ENCODE peak calls at places on chromosomes 12 and 14, in seven cellular contexts. H is Right ventricle myocardium inferior, Q is COR-L47, C is stromal cell of bone marrow, O is PC-3, K is body of pancreas, X is naive B cell. T is an unnamed sample.
A peak's percentile ranks its signal among the peaks of the same experiment; 100 is the strongest.

GRCh38 chr14:68947802-68948201 is 31.3 kb downstream of the ACTN1 start:
- DNase-seq in H (peak; percentile 86), Q (no peak), C (peak; percentile 41), O (no peak), K (peak; percentile 65), X (no peak), T (no peak)

GRCh38 chr14:65211341-65211987 is 109.1 kb upstream of the MAX start:
- DNase-seq in H (no peak), Q (no peak), C (peak; percentile 60), O (peak; percentile 85), K (no peak), X (no peak), T (no peak)

GRCh38 chr12:25852792-25853191 is 105.7 kb upstream of the RASSF8 start:
- DNase-seq in H (no peak), Q (no peak), C (no peak), O (peak; percentile 95), K (no peak), X (no peak), T (no peak)

GRCh38 chr12:19074700-19075099 is 54.8 kb upstream of the PLEKHA5 start:
- DNase-seq in H (no peak), Q (no peak), C (no peak), O (peak; percentile 5), K (no peak), X (no peak), T (no peak)

GRCh38 chr12:109461846-109462766 is 15.0 kb downstream of the KCTD10 start:
- DNase-seq in H (peak; percentile 94), Q (no peak), C (peak; percentile 96), O (peak; percentile 94), K (peak; percentile 58), X (no peak), T (no peak)

GRCh38 chr12:46983393-46983793 is 96.0 kb upstream of the PCED1B start:
- DNase-seq in H (no peak), Q (no peak), C (no peak), O (no peak), K (no peak), X (no peak), T (no peak)

GRCh38 chr12:120230326-120230973 is 29.5 kb upstream of the RPLP0 start:
- DNase-seq in H (peak; percentile 77), Q (no peak), C (peak; percentile 82), O (peak; percentile 99), K (peak; percentile 70), X (no peak), T (no peak)

GRCh38 chr12:31315779-31316465 is 10.0 kb downstream of the SINHCAF start:
- DNase-seq in H (no peak), Q (no peak), C (no peak), O (no peak), K (no peak), X (no peak), T (no peak)

GRCh38 chr12:129696405-129696804 is 207.4 kb downstream of the TMEM132D start:
- DNase-seq in H (no peak), Q (no peak), C (no peak), O (no peak), K (no peak), X (no peak), T (no peak)

GRCh38 chr14:51185180-51185579 is 54.9 kb upstream of the TMX1 start:
- DNase-seq in H (no peak), Q (no peak), C (no peak), O (no peak), K (no peak), X (no peak), T (no peak)

GRCh38 chr12:54967461-54967860 is 17.1 kb downstream of the TESPA1 start:
- DNase-seq in H (no peak), Q (no peak), C (no peak), O (no peak), K (no peak), X (no peak), T (peak; percentile 51)

GRCh38 chr12:67693895-67694294 is 45.4 kb downstream of the DYRK2 start:
- DNase-seq in H (no peak), Q (no peak), C (no peak), O (no peak), K (no peak), X (no peak), T (no peak)

GRCh38 chr14:102019141-102019540 is 54.8 kb downstream of the DYNC1H1 start:
- DNase-seq in H (no peak), Q (no peak), C (no peak), O (no peak), K (no peak), X (no peak), T (no peak)

GRCh38 chr14:26173581-26173980 is 424.3 kb downstream of the NOVA1 start:
- DNase-seq in H (no peak), Q (peak; percentile 40), C (no peak), O (peak; percentile 9), K (no peak), X (no peak), T (no peak)

GRCh38 chr14:74257988-74258704 is 18.9 kb downstream of the VSX2 start:
- DNase-seq in H (no peak), Q (no peak), C (no peak), O (no peak), K (no peak), X (no peak), T (no peak)

GRCh38 chr12:111405856-111406473 is at the start of gene SH2B3:
- DNase-seq in H (peak; percentile 95), Q (peak; percentile 55), C (no peak), O (peak; percentile 75), K (no peak), X (no peak), T (peak; percentile 82)

GRCh38 chr12:91741932-91742331 is 403.7 kb downstream of the BTG1 start:
- DNase-seq in H (no peak), Q (no peak), C (no peak), O (no peak), K (no peak), X (no peak), T (no peak)

GRCh38 chr12:91901675-91902074 is 244.0 kb downstream of the BTG1 start:
- DNase-seq in H (no peak), Q (no peak), C (no peak), O (no peak), K (no peak), X (no peak), T (no peak)

GRCh38 chr14:89185919-89186849 is 230.8 kb downstream of the FOXN3 start:
- DNase-seq in H (no peak), Q (no peak), C (peak; percentile 46), O (peak; percentile 97), K (no peak), X (no peak), T (no peak)